ENCODE peak calls at places on chromosomes 12 and 14, in ten cellular contexts. Z, F, X, E, T, Y, L, W, U and G are unnamed samples.

GRCh38 chr14:53011053-53011462 is 60.2 kb upstream of the FERMT2 start:
- DNase-seq in Z (peak), F (peak), X (no peak), E (no peak), T (peak), Y (peak), L (peak), W (peak), U (peak), G (peak)

GRCh38 chr12:94640134-94640928 is 10.0 kb downstream of the TMCC3 start:
- DNase-seq in Z (no peak), F (peak), X (peak), E (no peak), T (peak), Y (no peak), L (no peak), W (no peak), U (no peak), G (no peak)

GRCh38 chr12:122082621-122083356 is 4.2 kb downstream of the MLXIP start:
- DNase-seq in Z (no peak), F (no peak), X (no peak), E (no peak), T (no peak), Y (no peak), L (no peak), W (no peak), U (no peak), G (no peak)

GRCh38 chr12:20946732-20947131 is 136.2 kb downstream of the SLCO1B3 start:
- DNase-seq in Z (no peak), F (no peak), X (peak), E (no peak), T (peak), Y (no peak), L (peak), W (peak), U (peak), G (no peak)

GRCh38 chr14:30005114-30005698 is 77.6 kb upstream of the PRKD1 start:
- DNase-seq in Z (no peak), F (peak), X (no peak), E (no peak), T (peak), Y (no peak), L (peak), W (peak), U (peak), G (no peak)

GRCh38 chr12:74915718-74916117 is 293.9 kb downstream of the KCNC2 start:
- DNase-seq in Z (no peak), F (no peak), X (no peak), E (no peak), T (no peak), Y (no peak), L (no peak), W (no peak), U (no peak), G (no peak)

GRCh38 chr14:93281937-93282336 is 50.9 kb downstream of the BTBD7 start:
- DNase-seq in Z (no peak), F (no peak), X (no peak), E (no peak), T (no peak), Y (no peak), L (peak), W (no peak), U (no peak), G (no peak)

GRCh38 chr14:73058923-73059311 is 583 bp downstream of the RBM25 start:
- DNase-seq in Z (no peak), F (peak), X (no peak), E (no peak), T (peak), Y (no peak), L (no peak), W (no peak), U (peak), G (no peak)

GRCh38 chr12:76014007-76014406 is 17.6 kb downstream of the PHLDA1 start:
- DNase-seq in Z (no peak), F (no peak), X (no peak), E (no peak), T (no peak), Y (no peak), L (no peak), W (no peak), U (no peak), G (no peak)

GRCh38 chr12:132608231-132609171 is 1.9 kb downstream of the LRCOL1 start:
- DNase-seq in Z (no peak), F (no peak), X (peak), E (no peak), T (no peak), Y (no peak), L (no peak), W (no peak), U (no peak), G (no peak)

GRCh38 chr12:56271031-56271430 is 4.3 kb downstream of the COQ10A start:
- DNase-seq in Z (no peak), F (peak), X (no peak), E (no peak), T (peak), Y (no peak), L (peak), W (no peak), U (peak), G (no peak)

GRCh38 chr14:74979442-74980397 is 23.0 kb upstream of the EIF2B2 start:
- DNase-seq in Z (no peak), F (peak), X (no peak), E (no peak), T (no peak), Y (no peak), L (peak), W (no peak), U (no peak), G (no peak)

GRCh38 chr14:76599141-76599540 is 162.1 kb upstream of the VASH1 start:
- DNase-seq in Z (no peak), F (no peak), X (no peak), E (no peak), T (no peak), Y (no peak), L (no peak), W (no peak), U (no peak), G (no peak)

GRCh38 chr12:133081408-133081806 is 684 bp downstream of the ZNF140 start:
- DNase-seq in Z (no peak), F (no peak), X (peak), E (no peak), T (no peak), Y (peak), L (no peak), W (peak), U (no peak), G (no peak)

GRCh38 chr14:22977684-22978486 is 4.5 kb downstream of the AJUBA start:
- DNase-seq in Z (peak), F (peak), X (no peak), E (no peak), T (peak), Y (peak), L (peak), W (peak), U (peak), G (no peak)

GRCh38 chr14:44795725-44796124 is 166.0 kb downstream of the KLHL28 start:
- DNase-seq in Z (no peak), F (no peak), X (no peak), E (no peak), T (no peak), Y (no peak), L (no peak), W (no peak), U (no peak), G (no peak)

GRCh38 chr14:61927015-61927414 is 164.8 kb downstream of the SNAPC1 start:
- DNase-seq in Z (no peak), F (peak), X (no peak), E (no peak), T (peak), Y (no peak), L (peak), W (no peak), U (no peak), G (no peak)

DNA sequence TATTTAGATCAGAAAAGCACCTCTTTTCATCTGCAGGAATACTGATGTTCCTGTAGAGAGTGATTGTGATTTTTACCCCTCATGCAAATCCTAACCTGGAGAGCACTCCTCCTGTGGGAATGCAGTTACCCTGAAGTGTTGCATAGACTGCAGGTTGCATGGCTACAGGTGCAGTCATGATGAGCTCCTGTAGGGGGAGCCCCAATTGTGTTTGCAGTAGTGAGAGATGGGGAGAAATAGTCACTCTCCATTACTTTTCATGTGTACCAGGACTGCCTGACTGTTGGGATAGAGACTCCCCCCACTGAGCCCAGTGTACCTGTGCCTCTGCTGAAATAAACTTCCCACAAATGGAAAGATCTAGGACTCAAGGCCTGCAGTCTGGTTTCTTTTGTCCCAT is 1086.5 kb downstream of the SLC6A15 start:
- DNase-seq in Z (peak), F (peak), X (peak), E (no peak), T (peak), Y (no peak), L (peak), W (peak), U (peak), G (no peak)
- TF ChIP-seq CTCF in Z (no peak), F (peak), X (peak), E (no peak), T (peak), Y (no peak), L (peak), W (peak), U (peak), G (no peak)

DNA sequence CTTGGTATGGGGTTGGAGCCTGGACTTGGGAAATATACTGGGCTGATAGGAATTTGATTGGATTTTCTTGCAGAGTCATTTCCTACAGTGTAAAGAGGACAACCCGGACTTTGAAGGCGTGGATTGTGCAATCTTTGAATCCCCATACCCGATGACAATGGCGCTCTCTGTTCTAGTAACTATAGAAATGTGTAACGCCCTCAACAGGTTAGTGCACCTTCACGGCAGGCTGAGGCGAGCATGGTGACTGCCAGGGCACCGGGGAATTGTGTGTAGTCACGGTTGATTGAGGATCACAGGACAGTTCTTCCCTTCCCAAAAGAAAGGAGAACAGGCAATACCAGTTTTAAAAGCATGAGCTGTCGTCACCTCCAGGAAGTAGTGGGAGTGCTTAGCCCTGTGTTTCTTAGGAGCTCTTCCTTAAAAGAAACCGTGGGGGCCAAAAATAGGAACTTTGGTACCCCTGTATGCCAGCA is 58.3 kb downstream of the ANAPC7 start:
- DNase-seq in Z (no peak), F (no peak), X (no peak), E (no peak), T (no peak), Y (no peak), L (no peak), W (no peak), U (no peak), G (no peak)
- TF ChIP-seq CTCF in Z (no peak), F (no peak), X (no peak), E (no peak), T (no peak), Y (no peak), L (no peak), W (no peak), U (no peak), G (no peak)

DNA sequence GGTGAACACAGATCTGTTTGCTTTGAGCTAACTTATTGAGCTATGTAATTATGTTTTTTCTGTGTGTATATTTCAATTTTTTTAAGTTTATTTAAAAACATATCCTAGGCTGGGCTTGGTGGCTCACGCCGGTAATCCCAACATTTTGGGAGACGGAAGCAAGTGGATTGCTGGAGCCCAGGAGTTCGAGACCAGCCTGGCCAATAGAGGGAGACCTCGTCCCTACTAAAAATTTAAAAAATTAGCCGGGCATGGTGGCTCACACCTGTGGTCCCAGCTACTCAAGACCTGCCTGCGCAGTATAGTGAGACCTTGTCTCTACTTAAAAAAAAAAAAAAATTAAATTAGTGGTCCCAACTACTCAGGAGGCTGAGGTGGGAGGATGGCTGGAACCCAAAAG is 16.2 kb upstream of the RNASE1 start:
- DNase-seq in Z (no peak), F (no peak), X (no peak), E (no peak), T (no peak), Y (no peak), L (no peak), W (no peak), U (no peak), G (no peak)
- TF ChIP-seq CTCF in Z (no peak), F (peak), X (no peak), E (peak), T (no peak), Y (no peak), L (no peak), W (no peak), U (peak), G (no peak)

DNA sequence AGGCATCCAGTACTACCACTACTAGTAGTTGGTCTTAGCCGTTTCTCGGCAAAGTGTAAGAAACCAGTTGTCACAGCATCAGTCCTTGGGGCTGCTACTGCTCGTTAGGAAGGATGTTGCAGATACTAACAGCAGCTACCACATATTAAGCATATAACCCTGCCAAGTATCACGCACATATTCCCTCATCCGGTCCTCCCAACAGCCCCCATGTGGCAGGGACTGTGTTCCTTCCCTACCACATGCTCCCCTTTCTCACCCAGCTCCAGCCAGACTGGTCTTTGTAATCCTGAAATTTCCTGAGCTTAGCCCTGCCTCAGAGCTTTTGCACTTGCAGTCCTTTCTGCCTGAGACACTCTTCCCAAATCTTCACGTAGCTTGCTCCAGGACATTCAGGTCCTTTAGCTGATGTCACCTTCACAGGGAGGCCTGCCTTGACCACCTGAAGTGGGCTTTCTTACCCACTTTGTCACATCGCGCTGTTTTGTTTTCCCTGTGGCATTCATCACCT is 7.8 kb downstream of the ERP29 start:
- DNase-seq in Z (no peak), F (no peak), X (no peak), E (no peak), T (no peak), Y (no peak), L (no peak), W (no peak), U (no peak), G (no peak)
- TF ChIP-seq CTCF in Z (no peak), F (no peak), X (no peak), E (no peak), T (no peak), Y (no peak), L (no peak), W (no peak), U (no peak), G (no peak)

DNA sequence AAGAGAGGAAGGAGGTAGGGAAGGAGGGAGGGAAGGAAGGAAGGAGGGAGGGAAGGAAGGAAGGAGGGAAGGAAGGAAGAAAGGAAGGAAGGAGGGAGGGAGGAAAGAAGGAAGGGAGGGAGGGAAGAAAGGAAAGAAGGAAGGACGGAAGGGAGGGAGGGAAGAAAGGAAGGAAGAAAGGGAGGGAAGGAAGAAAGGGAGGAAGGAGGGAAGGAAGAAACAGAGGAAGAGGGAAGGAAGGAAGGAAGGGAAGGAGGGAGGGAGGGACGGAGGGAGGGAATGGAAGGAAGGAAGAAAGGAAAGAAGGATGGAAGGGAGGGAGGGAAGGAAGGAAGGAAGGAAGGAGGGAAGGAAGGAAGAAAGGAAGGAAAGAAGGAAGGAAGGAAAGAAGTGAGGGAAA is 22.4 kb upstream of the CCDC63 start:
- DNase-seq in Z (no peak), F (no peak), X (no peak), E (no peak), T (no peak), Y (no peak), L (no peak), W (no peak), U (no peak), G (no peak)
- TF ChIP-seq CTCF in Z (no peak), F (no peak), X (no peak), E (no peak), T (no peak), Y (no peak), L (no peak), W (no peak), U (no peak), G (no peak)

GRCh38 chr12:48105867-48106563 is at the start of gene SENP1:
- DNase-seq in Z (peak), F (peak), X (peak), E (peak), T (peak), Y (peak), L (peak), W (peak), U (peak), G (peak)
- TF ChIP-seq CTCF in Z (peak), F (peak), X (no peak), E (peak), T (peak), Y (peak), L (peak), W (peak), U (no peak), G (no peak)

GRCh38 chr14:24132061-24132685 is 1.7 kb downstream of the FITM1 start:
- DNase-seq in Z (peak), F (no peak), X (peak), E (peak), T (no peak), Y (no peak), L (no peak), W (peak), U (no peak), G (no peak)

GRCh38 chr14:24132976-24133375 is 2.5 kb downstream of the FITM1 start:
- DNase-seq in Z (no peak), F (no peak), X (no peak), E (no peak), T (no peak), Y (no peak), L (no peak), W (no peak), U (no peak), G (no peak)

GRCh38 chr14:24135584-24135833 is 485 bp upstream of the PSME1 start:
- DNase-seq in Z (no peak), F (no peak), X (peak), E (no peak), T (no peak), Y (no peak), L (no peak), W (no peak), U (no peak), G (no peak)

GRCh38 chr14:24131549-24131966 is 1.1 kb downstream of the FITM1 start:
- DNase-seq in Z (no peak), F (no peak), X (no peak), E (no peak), T (no peak), Y (no peak), L (no peak), W (no peak), U (no peak), G (no peak)

DNA sequence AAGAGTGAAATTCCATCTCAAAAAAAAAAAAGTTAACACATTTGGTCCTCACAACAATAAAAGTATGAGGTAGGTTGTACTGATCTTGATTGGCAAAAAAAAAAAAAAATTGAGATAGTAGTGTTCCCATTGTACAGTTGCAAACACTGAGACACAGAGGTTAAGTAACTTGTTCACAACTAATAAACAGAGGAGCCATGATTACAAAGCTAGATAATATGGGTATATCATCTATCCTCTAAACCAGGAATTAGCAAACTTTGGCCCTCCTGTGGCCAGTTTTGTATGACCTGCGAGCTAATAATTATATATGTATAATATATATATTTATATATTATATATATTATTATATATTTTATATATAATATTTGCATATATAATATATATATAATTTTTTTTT is 2.3 kb upstream of the PSME1 start:
- DNase-seq in Z (no peak), F (no peak), X (no peak), E (no peak), T (no peak), Y (no peak), L (no peak), W (no peak), U (no peak), G (no peak)
- TF ChIP-seq CTCF in Z (no peak), F (no peak), X (no peak), E (no peak), T (no peak), Y (no peak), L (no peak), W (no peak), U (no peak), G (no peak)

GRCh38 chr14:54722791-54723432 is 156.0 kb downstream of the SAMD4A start:
- DNase-seq in Z (no peak), F (peak), X (peak), E (no peak), T (peak), Y (no peak), L (peak), W (no peak), U (peak), G (no peak)
- TF ChIP-seq CTCF in Z (no peak), F (peak), X (peak), E (no peak), T (peak), Y (no peak), L (peak), W (no peak), U (peak), G (no peak)

DNA sequence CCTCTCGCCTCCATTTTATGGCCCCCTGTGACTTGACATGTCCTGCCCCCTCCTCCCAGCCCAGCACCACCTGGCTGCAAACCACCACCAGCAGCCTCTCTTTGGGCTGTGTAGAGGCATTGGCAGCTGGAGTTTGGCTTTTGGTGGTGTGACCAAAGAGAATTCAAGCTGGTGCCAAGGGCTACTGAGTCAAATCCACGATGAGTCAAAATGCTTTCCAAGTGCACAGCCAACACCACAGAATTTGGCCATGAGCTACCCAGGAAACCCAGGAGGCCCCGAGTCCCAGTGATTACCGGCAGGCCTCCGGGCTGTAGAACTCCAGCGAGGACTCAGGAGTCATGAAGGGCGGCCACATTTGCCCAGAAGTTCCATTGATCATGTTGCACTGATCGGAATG is 53.8 kb downstream of the SCARB1 start:
- DNase-seq in Z (no peak), F (peak), X (no peak), E (no peak), T (peak), Y (no peak), L (peak), W (no peak), U (no peak), G (no peak)
- TF ChIP-seq CTCF in Z (no peak), F (no peak), X (no peak), E (no peak), T (no peak), Y (no peak), L (no peak), W (no peak), U (no peak), G (no peak)

GRCh38 chr12:12786716-12787601 is 1.5 kb downstream of the APOLD1 start:
- DNase-seq in Z (peak), F (peak), X (peak), E (peak), T (peak), Y (peak), L (peak), W (peak), U (peak), G (no peak)

GRCh38 chr12:12788131-12788530 is 2.7 kb downstream of the APOLD1 start:
- DNase-seq in Z (no peak), F (peak), X (no peak), E (no peak), T (peak), Y (no peak), L (peak), W (no peak), U (no peak), G (no peak)

GRCh38 chr12:12784116-12784515 is 1.3 kb upstream of the APOLD1 start:
- DNase-seq in Z (no peak), F (no peak), X (no peak), E (no peak), T (no peak), Y (no peak), L (no peak), W (no peak), U (no peak), G (no peak)

GRCh38 chr12:12784911-12785814 is at the start of gene APOLD1:
- DNase-seq in Z (no peak), F (no peak), X (no peak), E (no peak), T (peak), Y (no peak), L (no peak), W (no peak), U (no peak), G (no peak)

GRCh38 chr12:12786371-12786715 is 884 bp downstream of the APOLD1 start:
- DNase-seq in Z (no peak), F (no peak), X (no peak), E (no peak), T (no peak), Y (no peak), L (peak), W (no peak), U (no peak), G (no peak)
- TF ChIP-seq CTCF in Z (no peak), F (no peak), X (no peak), E (no peak), T (no peak), Y (no peak), L (no peak), W (no peak), U (no peak), G (no peak)